ENCODE peak calls at places on chromosomes 13 and 19, in four cellular contexts. H, I, L and Q are unnamed samples. For H3K27me3, the result is how much of the 10 kb centered on the place peaks cover.

GRCh38 chr13:32178763-32179162 is 136.4 kb downstream of the ZAR1L start:
- DNase-seq in H (no peak), I (no peak), L (no peak), Q (no peak)

GRCh38 chr19:39568604-39569003 is 28.6 kb upstream of the EID2 start:
- DNase-seq in H (no peak), I (no peak), L (peak), Q (no peak)

GRCh38 chr13:59643906-59644626 is 519.7 kb downstream of the DIAPH3 start:
- DNase-seq in H (no peak), I (no peak), L (peak), Q (no peak)

GRCh38 chr13:42762917-42763316 is 18.5 kb upstream of the FAM216B start:
- DNase-seq in H (no peak), I (no peak), L (peak), Q (no peak)

GRCh38 chr19:29609636-29610035 is 3.6 kb downstream of the POP4 start:
- DNase-seq in H (no peak), I (no peak), L (no peak), Q (no peak)

GRCh38 chr19:4185413-4186086 is 3.1 kb downstream of the ANKRD24 start:
- DNase-seq in H (no peak), I (no peak), L (no peak), Q (no peak)

GRCh38 chr19:16566702-16567101 is 5.5 kb downstream of the SLC35E1 start:
- DNase-seq in H (no peak), I (no peak), L (no peak), Q (no peak)

GRCh38 chr13:36986462-36987240 is 12.5 kb downstream of the ALG5 start:
- DNase-seq in H (no peak), I (no peak), L (peak), Q (no peak)

GRCh38 chr13:26656919-26657318 is 99.4 kb downstream of the WASF3 start:
- DNase-seq in H (no peak), I (no peak), L (peak), Q (no peak)

GRCh38 chr13:30569901-30570576 is 47.7 kb upstream of the USPL1 start:
- DNase-seq in H (peak), I (no peak), L (peak), Q (no peak)

GRCh38 chr19:10839071-10840050 is 3.3 kb upstream of the TMED1 start:
- DNase-seq in H (no peak), I (no peak), L (no peak), Q (no peak)

GRCh38 chr13:28922341-28922740 is 102.2 kb downstream of the MTUS2 start:
- DNase-seq in H (no peak), I (no peak), L (no peak), Q (no peak)

GRCh38 chr19:45601115-45601514 is 897 bp downstream of the GPR4 start:
- DNase-seq in H (no peak), I (no peak), L (no peak), Q (no peak)
- H3K27me3 ChIP-seq in H (under half), I (half or more), L (under half), Q (half or more)

DNA sequence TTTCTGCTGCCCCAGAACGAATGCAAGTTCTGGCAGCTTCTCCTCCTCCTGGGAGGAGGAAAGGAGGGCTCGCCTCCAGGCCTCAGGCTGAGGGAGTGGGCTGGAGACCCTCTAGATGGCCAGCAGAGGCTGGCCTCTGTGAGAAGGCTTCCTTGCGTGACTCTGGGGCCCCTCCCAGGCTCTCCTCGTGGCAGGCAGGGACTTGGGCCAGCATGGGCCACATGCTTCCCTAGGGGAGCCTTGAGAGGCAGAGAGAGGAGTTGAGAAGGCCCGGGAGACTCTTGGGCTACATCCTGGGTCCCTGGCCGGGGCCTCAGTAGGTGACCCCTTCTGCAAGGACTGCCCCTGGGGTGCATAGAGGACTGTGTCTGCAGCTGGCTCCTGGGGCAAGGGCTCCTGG is 25.9 kb downstream of the LYL1 start:
- DNase-seq in H (no peak), I (no peak), L (no peak), Q (no peak)
- H3K27me3 ChIP-seq in H (under half), I (under half), L (under half), Q (under half)

DNA sequence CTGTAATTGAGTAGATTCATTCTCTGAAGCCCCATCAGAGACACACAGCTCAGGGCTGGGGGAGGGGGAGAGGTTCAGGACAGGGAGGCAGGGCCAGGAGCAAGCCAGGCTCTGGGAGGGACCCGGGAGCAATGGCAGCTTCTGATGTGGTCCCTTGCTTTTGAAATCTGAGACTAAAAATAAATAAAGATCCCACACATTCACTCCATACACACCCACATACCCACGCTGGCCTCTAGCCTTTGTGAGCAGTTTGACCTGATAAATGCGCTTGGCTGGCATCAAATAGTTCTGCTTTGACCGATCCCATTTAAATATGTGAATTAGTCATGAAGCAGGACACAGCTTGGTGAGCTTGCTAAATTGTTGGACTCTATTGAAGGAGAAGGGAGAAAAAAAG is 32.9 kb downstream of the GSX1 start:
- DNase-seq in H (no peak), I (no peak), L (no peak), Q (no peak)
- H3K27me3 ChIP-seq in H (under half), I (half or more), L (under half), Q (under half)

GRCh38 chr13:94703271-94703670 is 9.1 kb downstream of the SOX21 start:
- DNase-seq in H (no peak), I (no peak), L (no peak), Q (no peak)

GRCh38 chr13:94706101-94706853 is 6.1 kb downstream of the SOX21 start:
- DNase-seq in H (no peak), I (no peak), L (no peak), Q (peak)

GRCh38 chr13:94705081-94705751 is 7.1 kb downstream of the SOX21 start:
- DNase-seq in H (no peak), I (no peak), L (no peak), Q (peak)

GRCh38 chr13:94703721-94704314 is 8.5 kb downstream of the SOX21 start:
- DNase-seq in H (no peak), I (no peak), L (no peak), Q (no peak)

GRCh38 chr13:94704347-94705080 is 7.8 kb downstream of the SOX21 start:
- DNase-seq in H (no peak), I (no peak), L (no peak), Q (no peak)
- H3K27me3 ChIP-seq in H (under half), I (half or more), L (half or more), Q (under half)

DNA sequence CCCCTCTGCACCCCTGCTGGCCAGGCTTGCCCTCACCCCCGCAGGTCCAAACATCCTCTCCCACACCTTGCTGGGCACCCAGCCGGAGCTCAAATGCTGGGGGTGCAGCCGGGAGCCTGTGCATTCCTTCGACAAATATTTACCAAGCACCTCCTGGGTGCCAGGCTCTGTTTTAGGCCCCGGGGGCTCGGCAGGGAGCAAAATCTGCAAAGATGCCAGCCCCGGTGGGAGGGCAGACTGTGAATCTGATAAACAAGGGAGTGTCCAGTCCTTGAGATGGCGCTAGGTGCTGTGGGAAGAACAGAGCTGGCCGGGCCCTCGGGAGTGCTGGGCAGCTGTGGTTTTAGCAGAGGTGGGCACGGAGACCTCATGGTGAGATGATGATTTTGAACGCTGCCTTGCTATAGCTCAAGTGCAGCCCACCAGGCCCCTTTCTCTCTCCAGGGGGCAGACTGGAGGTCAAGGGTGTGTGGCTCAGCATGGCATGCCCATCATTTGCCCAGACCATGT is 10.6 kb downstream of the NFIX start:
- DNase-seq in H (no peak), I (no peak), L (no peak), Q (no peak)
- H3K27me3 ChIP-seq in H (under half), I (under half), L (under half), Q (under half)

GRCh38 chr13:112132619-112133018 is 65.7 kb downstream of the SOX1 start:
- DNase-seq in H (no peak), I (no peak), L (no peak), Q (no peak)

GRCh38 chr13:112133489-112134149 is 66.7 kb downstream of the SOX1 start:
- DNase-seq in H (no peak), I (no peak), L (no peak), Q (no peak)

GRCh38 chr13:112137144-112137543 is 70.2 kb downstream of the SOX1 start:
- DNase-seq in H (no peak), I (no peak), L (no peak), Q (no peak)

GRCh38 chr13:112134150-112135075 is 67.5 kb downstream of the SOX1 start:
- DNase-seq in H (no peak), I (no peak), L (no peak), Q (no peak)

DNA sequence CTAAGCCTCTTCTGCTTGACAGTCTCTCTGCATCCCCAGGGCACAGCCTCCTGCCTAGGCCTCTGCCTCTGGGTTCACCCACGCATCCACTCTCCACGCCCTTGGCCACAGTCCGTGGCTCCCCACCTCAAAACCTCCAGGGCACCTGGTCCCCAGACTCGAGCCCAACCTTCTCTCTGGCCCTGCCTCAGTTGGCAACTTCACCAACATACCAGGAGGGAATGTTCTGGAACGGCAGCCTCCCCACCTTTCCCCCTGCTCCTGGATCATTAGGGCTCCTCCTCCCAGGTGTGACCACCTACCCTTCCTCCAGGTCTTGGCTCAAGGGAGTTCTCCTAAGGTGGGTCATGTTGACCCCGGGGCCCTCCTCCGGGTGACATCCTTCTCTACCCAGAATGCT is 69.1 kb downstream of the SOX1 start:
- DNase-seq in H (no peak), I (no peak), L (no peak), Q (no peak)
- H3K27me3 ChIP-seq in H (under half), I (half or more), L (under half), Q (under half)

DNA sequence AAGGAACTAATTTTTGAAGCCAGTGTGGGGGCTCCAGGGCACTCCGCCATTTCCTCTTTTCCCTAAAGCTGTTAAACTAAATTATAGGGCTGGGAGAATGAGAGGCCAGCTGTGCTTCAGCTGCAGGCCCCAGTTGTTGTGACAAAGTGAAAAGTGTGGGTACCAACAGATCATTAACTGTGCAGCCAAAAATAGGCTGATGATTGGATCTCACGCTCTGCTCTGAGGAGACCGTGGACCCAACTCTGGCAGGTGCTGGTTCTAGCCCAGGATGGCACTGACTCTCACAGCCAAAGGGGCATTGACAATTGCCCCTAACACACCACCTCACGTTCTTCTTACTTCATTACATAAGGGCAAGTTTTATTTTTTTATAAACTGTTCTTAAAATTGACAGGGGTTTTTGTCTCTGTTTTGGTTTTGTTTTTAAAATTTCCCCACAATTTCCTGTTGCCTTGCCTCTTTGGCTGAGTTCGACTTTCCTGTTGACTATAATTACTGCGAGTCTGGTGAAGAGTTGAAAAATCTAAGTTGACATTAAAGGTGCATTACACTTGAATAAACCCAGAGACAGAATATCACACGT is 391.0 kb downstream of the FGF9 start:
- DNase-seq in H (no peak), I (no peak), L (no peak), Q (no peak)
- H3K27me3 ChIP-seq in H (under half), I (under half), L (under half), Q (under half)

DNA sequence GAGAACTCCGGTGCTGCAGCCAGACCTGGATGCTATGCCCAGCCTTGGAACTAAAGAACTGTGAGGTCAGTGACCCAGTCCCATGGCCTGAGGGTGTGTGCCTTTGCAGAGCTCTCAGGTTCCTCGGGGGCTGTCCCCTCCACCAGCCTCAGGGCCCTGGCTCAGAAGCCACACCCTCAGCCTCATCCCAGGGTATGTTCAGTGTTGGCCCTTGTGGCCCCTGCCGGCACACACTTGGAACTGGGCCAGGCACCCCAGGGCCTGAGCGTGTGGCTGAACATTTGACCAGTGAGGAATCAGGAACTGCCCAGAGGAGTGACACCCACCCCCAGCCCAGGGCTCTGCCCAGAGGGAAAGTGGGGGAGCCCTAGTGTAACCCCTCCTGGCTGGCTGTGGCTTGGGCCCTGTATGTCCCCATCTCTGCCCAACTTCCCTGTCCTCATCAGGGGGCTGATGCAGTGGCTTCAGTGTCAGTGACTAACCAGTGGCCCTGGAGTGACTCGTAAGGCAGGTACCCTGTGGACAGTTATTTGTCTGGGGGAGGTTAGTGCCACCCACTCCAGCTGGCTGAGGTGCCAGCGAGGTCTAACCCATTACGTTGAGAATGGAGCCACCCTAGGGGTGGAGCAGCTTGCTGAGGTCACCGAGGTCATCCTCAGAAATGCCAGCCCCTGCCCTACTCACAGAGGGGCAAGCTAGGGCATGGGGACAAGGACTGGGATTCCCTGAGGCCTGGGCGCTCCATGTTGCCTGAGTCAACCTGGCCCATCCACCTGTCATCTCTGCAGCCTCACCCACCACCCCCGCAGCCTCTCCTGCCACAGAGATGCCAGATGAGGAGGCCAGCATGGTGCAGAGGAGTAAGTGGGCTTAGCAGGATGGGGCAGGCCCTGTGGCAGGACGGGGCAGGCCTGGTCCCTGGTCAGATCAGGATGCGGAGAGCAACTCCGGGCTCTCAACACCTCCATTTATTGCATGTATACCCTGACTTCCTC is 9.8 kb downstream of the NKPD1 start:
- DNase-seq in H (no peak), I (no peak), L (peak), Q (no peak)
- H3K27me3 ChIP-seq in H (under half), I (under half), L (under half), Q (under half)

GRCh38 chr19:17949956-17950309 is 17.0 kb upstream of the KCNN1 start:
- DNase-seq in H (no peak), I (no peak), L (no peak), Q (no peak)

GRCh38 chr19:17946965-17947784 is 14.4 kb downstream of the CCDC124 start:
- DNase-seq in H (no peak), I (no peak), L (no peak), Q (peak)

GRCh38 chr19:17948967-17949930 is 16.4 kb downstream of the CCDC124 start:
- DNase-seq in H (no peak), I (no peak), L (no peak), Q (no peak)

GRCh38 chr19:17947815-17948473 is 15.1 kb downstream of the CCDC124 start:
- DNase-seq in H (peak), I (peak), L (peak), Q (peak)

DNA sequence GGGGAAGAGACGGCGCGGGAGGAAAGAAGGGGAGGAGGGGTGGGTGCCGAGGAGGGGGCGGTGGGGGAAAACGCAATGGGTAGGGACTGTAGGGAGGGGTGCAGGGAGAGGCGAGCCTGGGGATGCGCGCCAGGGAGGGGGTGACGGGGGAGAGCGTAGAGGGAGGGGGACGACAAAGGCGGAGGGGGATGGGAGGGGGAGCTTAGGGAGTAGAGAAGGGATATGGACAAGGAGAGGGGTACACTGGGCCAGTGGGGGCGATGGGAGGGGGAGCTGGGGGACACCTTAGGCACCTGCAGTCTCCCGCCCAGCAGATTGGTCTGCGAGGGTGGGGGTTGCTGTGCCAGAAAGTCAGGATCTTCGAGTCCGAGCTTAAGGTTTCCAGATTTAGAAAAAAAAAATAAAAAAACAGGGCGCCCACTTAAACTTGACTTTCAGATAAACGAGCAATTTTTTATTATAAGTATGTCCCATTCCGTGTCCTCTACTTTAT is 15.7 kb downstream of the CCDC124 start:
- DNase-seq in H (no peak), I (no peak), L (no peak), Q (no peak)
- H3K27me3 ChIP-seq in H (under half), I (under half), L (under half), Q (under half)

GRCh38 chr19:719636-720377 is 11.1 kb downstream of the PALM start:
- DNase-seq in H (no peak), I (no peak), L (no peak), Q (no peak)

GRCh38 chr19:720691-721160 is 12.0 kb downstream of the PALM start:
- DNase-seq in H (no peak), I (no peak), L (no peak), Q (no peak)

GRCh38 chr19:715347-715746 is 6.6 kb downstream of the PALM start:
- DNase-seq in H (no peak), I (no peak), L (no peak), Q (no peak)

GRCh38 chr19:719081-719512 is 10.4 kb downstream of the PALM start:
- DNase-seq in H (peak), I (no peak), L (no peak), Q (no peak)

GRCh38 chr19:718251-719024 is 9.7 kb downstream of the PALM start:
- DNase-seq in H (no peak), I (no peak), L (no peak), Q (no peak)
- H3K27me3 ChIP-seq in H (under half), I (under half), L (under half), Q (under half)